ENCODE peak calls at places on chromosomes 16 and 17, in seven cellular contexts. L is GM23248; O is CD8-positive, alpha-beta memory T cell; N is mucosa of descending colon; X is effector CD4-positive, alpha-beta T cell; U is astrocyte of the spinal cord; Q is nucleus accumbens. T is an unnamed sample.

GRCh38 chr17:81342062-81342699 is 47.1 kb upstream of the SLC38A10 start:
- DNase-seq in L (peak), O (no peak), N (no peak), X (no peak), U (peak), Q (no peak), T (no peak)

GRCh38 chr17:3448059-3448630 is 14.5 kb upstream of the OR1E2 start:
- DNase-seq in L (no peak), O (no peak), N (no peak), X (no peak), U (no peak), Q (no peak), T (no peak)

GRCh38 chr16:4840984-4841383 is 6.1 kb downstream of the GLYR1 start:
- DNase-seq in L (no peak), O (no peak), N (no peak), X (no peak), U (no peak), Q (no peak), T (no peak)

GRCh38 chr16:8727084-8727590 is 52.7 kb downstream of the ABAT start:
- DNase-seq in L (no peak), O (no peak), N (no peak), X (no peak), U (no peak), Q (no peak), T (no peak)

GRCh38 chr16:88558457-88559442 is 11.5 kb upstream of the ZC3H18 start:
- DNase-seq in L (peak), O (no peak), N (peak), X (no peak), U (peak), Q (no peak), T (peak)

GRCh38 chr16:23855010-23855409 is 19.2 kb downstream of the PRKCB start:
- DNase-seq in L (no peak), O (no peak), N (no peak), X (no peak), U (no peak), Q (no peak), T (no peak)

GRCh38 chr17:58679263-58680037 is 12.4 kb downstream of the TEX14 start:
- DNase-seq in L (no peak), O (no peak), N (no peak), X (no peak), U (peak), Q (no peak), T (no peak)

GRCh38 chr17:68204736-68205135 is 43.1 kb upstream of the AMZ2 start:
- DNase-seq in L (no peak), O (no peak), N (no peak), X (no peak), U (no peak), Q (no peak), T (no peak)

GRCh38 chr17:68564415-68565111 is 36.6 kb downstream of the FAM20A start:
- DNase-seq in L (peak), O (no peak), N (no peak), X (no peak), U (no peak), Q (no peak), T (no peak)

GRCh38 chr17:76138896-76139248 is 2.2 kb downstream of the FOXJ1 start:
- DNase-seq in L (no peak), O (no peak), N (no peak), X (no peak), U (no peak), Q (no peak), T (no peak)

GRCh38 chr17:68435876-68436842 is 21.1 kb downstream of the WIPI1 start:
- DNase-seq in L (peak), O (peak), N (no peak), X (peak), U (peak), Q (peak), T (peak)

GRCh38 chr16:30335598-30336474 is 19.3 kb downstream of the CD2BP2 start:
- DNase-seq in L (peak), O (no peak), N (no peak), X (no peak), U (no peak), Q (no peak), T (no peak)

GRCh38 chr16:4846503-4846900 is 586 bp downstream of the GLYR1 start:
- DNase-seq in L (peak), O (peak), N (peak), X (peak), U (peak), Q (no peak), T (peak)

GRCh38 chr16:84821728-84822676 is 2.2 kb downstream of the CRISPLD2 start:
- DNase-seq in L (peak), O (no peak), N (no peak), X (no peak), U (no peak), Q (no peak), T (no peak)

GRCh38 chr16:12898556-12898955 is 2.8 kb upstream of the SHISA9 start:
- DNase-seq in L (no peak), O (no peak), N (no peak), X (no peak), U (no peak), Q (no peak), T (no peak)

GRCh38 chr17:9308069-9308468 is 267.6 kb downstream of the STX8 start:
- DNase-seq in L (no peak), O (no peak), N (no peak), X (no peak), U (no peak), Q (no peak), T (no peak)

GRCh38 chr16:85862476-85863383 is 36.2 kb upstream of the IRF8 start:
- DNase-seq in L (no peak), O (no peak), N (no peak), X (no peak), U (no peak), Q (no peak), T (no peak)

GRCh38 chr16:57633383-57634064 is 5.1 kb downstream of the ADGRG1 start:
- DNase-seq in L (no peak), O (no peak), N (no peak), X (no peak), U (no peak), Q (no peak), T (no peak)

GRCh38 chr17:13550291-13550690 is 51.4 kb downstream of the HS3ST3A1 start:
- DNase-seq in L (peak), O (no peak), N (no peak), X (no peak), U (no peak), Q (no peak), T (no peak)

GRCh38 chr17:77420804-77421634 is 280.2 kb downstream of the SEC14L1 start:
- DNase-seq in L (peak), O (peak), N (no peak), X (peak), U (peak), Q (no peak), T (no peak)

GRCh38 chr17:21375757-21376584 is at the start of gene KCNJ12:
- DNase-seq in L (peak), O (no peak), N (no peak), X (no peak), U (peak), Q (peak), T (no peak)

GRCh38 chr17:77528516-77529327 is 388.0 kb downstream of the SEC14L1 start:
- DNase-seq in L (no peak), O (no peak), N (no peak), X (no peak), U (no peak), Q (no peak), T (no peak)

GRCh38 chr17:83083368-83084201 is 4.2 kb downstream of the METRNL start:
- DNase-seq in L (peak), O (peak), N (no peak), X (peak), U (peak), Q (no peak), T (no peak)

GRCh38 chr17:82943339-82943738 is 103.5 kb upstream of the ZNF750 start:
- DNase-seq in L (no peak), O (no peak), N (peak), X (no peak), U (no peak), Q (no peak), T (no peak)

GRCh38 chr17:1145311-1145986 is 34.3 kb downstream of the ABR start:
- DNase-seq in L (no peak), O (no peak), N (no peak), X (no peak), U (no peak), Q (no peak), T (no peak)

GRCh38 chr17:4944554-4945175 is 3.7 kb downstream of the PFN1 start:
- DNase-seq in L (no peak), O (no peak), N (peak), X (no peak), U (no peak), Q (no peak), T (no peak)

GRCh38 chr17:78839762-78840529 is 668 bp downstream of the USP36 start:
- DNase-seq in L (peak), O (peak), N (peak), X (peak), U (peak), Q (no peak), T (peak)

GRCh38 chr17:66348605-66349165 is 46.3 kb downstream of the PRKCA start:
- DNase-seq in L (peak), O (no peak), N (no peak), X (no peak), U (peak), Q (no peak), T (peak)